ENCODE peak calls at places on chromosome 10, in four cellular contexts. One of them, this sample, is unnamed.

GRCh38 chr10:118965636-118966035 is 63.9 kb upstream of the NANOS1 start:
- DNase-seq in central memory CD4-positive, alpha-beta T cell: no peak
- DNase-seq in stimulated activated CD8-positive, alpha-beta memory T cell treated with anti-CD3 and anti-CD28 coated beads, Interleukin-4, amount 100 ng/mL, for 24 hours: no peak
- DNase-seq in iris pigment epithelial cell: no peak
- DNase-seq in this sample: no peak

GRCh38 chr10:97138174-97138573 is 47.6 kb downstream of the SLIT1 start:
- DNase-seq in central memory CD4-positive, alpha-beta T cell: no peak
- DNase-seq in stimulated activated CD8-positive, alpha-beta memory T cell treated with anti-CD3 and anti-CD28 coated beads, Interleukin-4, amount 100 ng/mL, for 24 hours: no peak
- DNase-seq in iris pigment epithelial cell: no peak
- DNase-seq in this sample: no peak

GRCh38 chr10:124674768-124675222 is 69.4 kb downstream of the FAM53B start:
- DNase-seq in central memory CD4-positive, alpha-beta T cell: no peak
- DNase-seq in stimulated activated CD8-positive, alpha-beta memory T cell treated with anti-CD3 and anti-CD28 coated beads, Interleukin-4, amount 100 ng/mL, for 24 hours: no peak
- DNase-seq in iris pigment epithelial cell: peak; percentile 23
- DNase-seq in this sample: no peak

GRCh38 chr10:59781511-59781910 is 28.3 kb upstream of the MRLN start:
- DNase-seq in central memory CD4-positive, alpha-beta T cell: no peak
- DNase-seq in stimulated activated CD8-positive, alpha-beta memory T cell treated with anti-CD3 and anti-CD28 coated beads, Interleukin-4, amount 100 ng/mL, for 24 hours: no peak
- DNase-seq in iris pigment epithelial cell: no peak
- DNase-seq in this sample: no peak

GRCh38 chr10:79038841-79039201 is 29.9 kb upstream of the ZMIZ1 start:
- DNase-seq in central memory CD4-positive, alpha-beta T cell: no peak
- DNase-seq in stimulated activated CD8-positive, alpha-beta memory T cell treated with anti-CD3 and anti-CD28 coated beads, Interleukin-4, amount 100 ng/mL, for 24 hours: no peak
- DNase-seq in iris pigment epithelial cell: peak; percentile 18
- DNase-seq in this sample: no peak

GRCh38 chr10:77168861-77169260 is 468.7 kb downstream of the KCNMA1 start:
- DNase-seq in central memory CD4-positive, alpha-beta T cell: no peak
- DNase-seq in stimulated activated CD8-positive, alpha-beta memory T cell treated with anti-CD3 and anti-CD28 coated beads, Interleukin-4, amount 100 ng/mL, for 24 hours: no peak
- DNase-seq in iris pigment epithelial cell: no peak
- DNase-seq in this sample: no peak

GRCh38 chr10:89458760-89459159 is 44.4 kb downstream of the IFIT5 start:
- DNase-seq in central memory CD4-positive, alpha-beta T cell: no peak
- DNase-seq in stimulated activated CD8-positive, alpha-beta memory T cell treated with anti-CD3 and anti-CD28 coated beads, Interleukin-4, amount 100 ng/mL, for 24 hours: no peak
- DNase-seq in iris pigment epithelial cell: peak; percentile 69
- DNase-seq in this sample: no peak

GRCh38 chr10:97574374-97575100 is 2.0 kb downstream of the ANKRD2 start:
- DNase-seq in central memory CD4-positive, alpha-beta T cell: no peak
- DNase-seq in stimulated activated CD8-positive, alpha-beta memory T cell treated with anti-CD3 and anti-CD28 coated beads, Interleukin-4, amount 100 ng/mL, for 24 hours: no peak
- DNase-seq in iris pigment epithelial cell: peak; percentile 39
- DNase-seq in this sample: peak; percentile 99

GRCh38 chr10:73641272-73642060 is at the start of gene MYOZ1:
- DNase-seq in central memory CD4-positive, alpha-beta T cell: no peak
- DNase-seq in stimulated activated CD8-positive, alpha-beta memory T cell treated with anti-CD3 and anti-CD28 coated beads, Interleukin-4, amount 100 ng/mL, for 24 hours: no peak
- DNase-seq in iris pigment epithelial cell: peak; percentile 40
- DNase-seq in this sample: peak; percentile 47

GRCh38 chr10:86936661-86937501 is 20.5 kb downstream of the MMRN2 start:
- DNase-seq in central memory CD4-positive, alpha-beta T cell: no peak
- DNase-seq in stimulated activated CD8-positive, alpha-beta memory T cell treated with anti-CD3 and anti-CD28 coated beads, Interleukin-4, amount 100 ng/mL, for 24 hours: no peak
- DNase-seq in iris pigment epithelial cell: peak; percentile 59
- DNase-seq in this sample: peak; percentile 61

This sample was measured in H54.